ENCODE peak calls at places on chromosome 5, in five cellular contexts. One of them, this sample, is unnamed.

GRCh38 chr5:1997640-1998347 is 115.1 kb upstream of the IRX4 start:
- DNase-seq in IMR-90: no peak
- DNase-seq in neuronal stem cell: no peak
- DNase-seq in mesendoderm: no peak
- DNase-seq in H1: no peak
- DNase-seq in this sample: no peak

GRCh38 chr5:68459093-68459492 is 243.5 kb downstream of the PIK3R1 start:
- DNase-seq in IMR-90: no peak
- DNase-seq in neuronal stem cell: no peak
- DNase-seq in mesendoderm: no peak
- DNase-seq in H1: no peak
- DNase-seq in this sample: no peak

GRCh38 chr5:133052317-133053175 is 733 bp downstream of the HSPA4 start:
- DNase-seq in IMR-90: peak; percentile 44
- DNase-seq in neuronal stem cell: no peak
- DNase-seq in mesendoderm: peak; percentile 71
- DNase-seq in H1: peak; percentile 64
- DNase-seq in this sample: peak; percentile 70

GRCh38 chr5:100683881-100684280 is 148.7 kb downstream of the FAM174A start:
- DNase-seq in IMR-90: no peak
- DNase-seq in neuronal stem cell: no peak
- DNase-seq in mesendoderm: no peak
- DNase-seq in H1: no peak
- DNase-seq in this sample: no peak

GRCh38 chr5:18745591-18745987 is 1111.3 kb downstream of the TAF11L14 start:
- DNase-seq in IMR-90: no peak
- DNase-seq in neuronal stem cell: no peak
- DNase-seq in mesendoderm: no peak
- DNase-seq in H1: no peak
- DNase-seq in this sample: peak; percentile 21

GRCh38 chr5:157198277-157199058 is 17.8 kb downstream of the ITK start:
- DNase-seq in IMR-90: no peak
- DNase-seq in neuronal stem cell: no peak
- DNase-seq in mesendoderm: no peak
- DNase-seq in H1: no peak
- DNase-seq in this sample: no peak

GRCh38 chr5:158869092-158869491 is 230.6 kb downstream of the EBF1 start:
- DNase-seq in IMR-90: no peak
- DNase-seq in neuronal stem cell: peak; percentile 66
- DNase-seq in mesendoderm: peak; percentile 35
- DNase-seq in H1: no peak
- DNase-seq in this sample: no peak

GRCh38 chr5:40437452-40437861 is 242.3 kb upstream of the PTGER4 start:
- DNase-seq in IMR-90: peak; percentile 87
- DNase-seq in neuronal stem cell: no peak
- DNase-seq in mesendoderm: peak; percentile 6
- DNase-seq in H1: no peak
- DNase-seq in this sample: peak; percentile 81

GRCh38 chr5:101590384-101590783 is 687.3 kb upstream of the ST8SIA4 start:
- DNase-seq in IMR-90: no peak
- DNase-seq in neuronal stem cell: no peak
- DNase-seq in mesendoderm: peak; percentile 45
- DNase-seq in H1: no peak
- DNase-seq in this sample: peak; percentile 2

GRCh38 chr5:172005708-172006377 is 595 bp downstream of the FBXW11 start:
- DNase-seq in IMR-90: no peak
- DNase-seq in neuronal stem cell: peak; percentile 37
- DNase-seq in mesendoderm: peak; percentile 71
- DNase-seq in H1: peak; percentile 65
- DNase-seq in this sample: no peak

GRCh38 chr5:147369742-147370374 is 135.0 kb downstream of the STK32A start:
- DNase-seq in IMR-90: peak; percentile 20
- DNase-seq in neuronal stem cell: no peak
- DNase-seq in mesendoderm: no peak
- DNase-seq in H1: no peak
- DNase-seq in this sample: no peak

GRCh38 chr5:159337291-159337974 is 7.1 kb upstream of the IL12B start:
- DNase-seq in IMR-90: peak; percentile 73
- DNase-seq in neuronal stem cell: no peak
- DNase-seq in mesendoderm: peak; percentile 12
- DNase-seq in H1: no peak
- DNase-seq in this sample: peak; percentile 80

GRCh38 chr5:64147849-64148441 is 17.7 kb upstream of the RNF180 start:
- DNase-seq in IMR-90: peak; percentile 24
- DNase-seq in neuronal stem cell: peak; percentile 51
- DNase-seq in mesendoderm: peak; percentile 77
- DNase-seq in H1: peak; percentile 74
- DNase-seq in this sample: peak; percentile 57

GRCh38 chr5:58940446-58940845 is 357.6 kb downstream of the RAB3C start:
- DNase-seq in IMR-90: peak; percentile 63
- DNase-seq in neuronal stem cell: no peak
- DNase-seq in mesendoderm: no peak
- DNase-seq in H1: no peak
- DNase-seq in this sample: no peak

GRCh38 chr5:11719888-11720481 is 184.3 kb downstream of the CTNND2 start:
- DNase-seq in IMR-90: no peak
- DNase-seq in neuronal stem cell: peak; percentile 56
- DNase-seq in mesendoderm: peak; percentile 86
- DNase-seq in H1: peak; percentile 73
- DNase-seq in this sample: peak; percentile 83

GRCh38 chr5:213803-214395 is 4.1 kb downstream of the CCDC127 start:
- DNase-seq in IMR-90: no peak
- DNase-seq in neuronal stem cell: no peak
- DNase-seq in mesendoderm: no peak
- DNase-seq in H1: no peak
- DNase-seq in this sample: no peak

GRCh38 chr5:68242743-68243142 is 27.2 kb downstream of the PIK3R1 start:
- DNase-seq in IMR-90: peak; percentile 65
- DNase-seq in neuronal stem cell: no peak
- DNase-seq in mesendoderm: no peak
- DNase-seq in H1: no peak
- DNase-seq in this sample: no peak

GRCh38 chr5:118529361-118530154 is 458.8 kb downstream of the DTWD2 start:
- DNase-seq in IMR-90: no peak
- DNase-seq in neuronal stem cell: no peak
- DNase-seq in mesendoderm: no peak
- DNase-seq in H1: no peak
- DNase-seq in this sample: no peak

GRCh38 chr5:88785396-88786216 is 97.4 kb downstream of the MEF2C start:
- DNase-seq in IMR-90: peak; percentile 93
- DNase-seq in neuronal stem cell: no peak
- DNase-seq in mesendoderm: peak; percentile 79
- DNase-seq in H1: no peak
- DNase-seq in this sample: peak; percentile 80

GRCh38 chr5:176609724-176610429 is at the start of gene GPRIN1:
- DNase-seq in IMR-90: peak; percentile 36
- DNase-seq in neuronal stem cell: peak; percentile 79
- DNase-seq in mesendoderm: peak; percentile 77
- DNase-seq in H1: peak; percentile 83
- DNase-seq in this sample: peak; percentile 77

GRCh38 chr5:38466444-38467189 is 89.8 kb downstream of the LIFR start:
- DNase-seq in IMR-90: no peak
- DNase-seq in neuronal stem cell: no peak
- DNase-seq in mesendoderm: no peak
- DNase-seq in H1: no peak
- DNase-seq in this sample: no peak
- H3K4me3 ChIP-seq in IMR-90: no peak overlapping the region
- H3K4me3 ChIP-seq in neuronal stem cell: no peak overlapping the region
- H3K4me3 ChIP-seq in mesendoderm: no peak overlapping the region
- H3K4me3 ChIP-seq in H1: no peak overlapping the region
- H3K4me3 ChIP-seq in this sample: no peak overlapping the region

GRCh38 chr5:149317281-149318048 is 27.8 kb upstream of the GRPEL2 start:
- DNase-seq in IMR-90: peak; percentile 58
- DNase-seq in neuronal stem cell: peak; percentile 26
- DNase-seq in mesendoderm: peak; percentile 52
- DNase-seq in H1: no peak
- DNase-seq in this sample: no peak
- H3K4ac ChIP-seq in IMR-90: peak overlapping the region; percentile 58
- H3K4ac ChIP-seq in neuronal stem cell: no peak overlapping the region
- H3K4ac ChIP-seq in mesendoderm: no peak overlapping the region
- H3K4ac ChIP-seq in H1: no peak overlapping the region
- H3K4ac ChIP-seq in this sample: no peak overlapping the region

GRCh38 chr5:16970260-16970659 is 34.2 kb upstream of the MYO10 start:
- DNase-seq in IMR-90: no peak
- DNase-seq in neuronal stem cell: no peak
- DNase-seq in mesendoderm: peak; percentile 55
- DNase-seq in H1: no peak
- DNase-seq in this sample: peak; percentile 4
- H4K8ac ChIP-seq in IMR-90: no peak overlapping the region
- H4K8ac ChIP-seq in neuronal stem cell: no peak overlapping the region
- H4K8ac ChIP-seq in mesendoderm: no peak overlapping the region
- H4K8ac ChIP-seq in H1: no peak overlapping the region
- H4K8ac ChIP-seq in this sample: no peak overlapping the region

GRCh38 chr5:173328896-173329369 is 719 bp upstream of the STC2 start:
- DNase-seq in IMR-90: peak; percentile 80
- DNase-seq in neuronal stem cell: no peak
- DNase-seq in mesendoderm: peak; percentile 94
- DNase-seq in H1: peak; percentile 78
- DNase-seq in this sample: peak; percentile 98

GRCh38 chr5:173330856-173331206 is 2.6 kb upstream of the STC2 start:
- DNase-seq in IMR-90: no peak
- DNase-seq in neuronal stem cell: no peak
- DNase-seq in mesendoderm: no peak
- DNase-seq in H1: no peak
- DNase-seq in this sample: no peak

GRCh38 chr5:173327948-173328895 is at the start of gene STC2:
- DNase-seq in IMR-90: peak; percentile 94
- DNase-seq in neuronal stem cell: peak; percentile 85
- DNase-seq in mesendoderm: peak; percentile 99
- DNase-seq in H1: peak; percentile 93
- DNase-seq in this sample: peak; percentile 91

GRCh38 chr5:173330151-173330855 is 2.1 kb upstream of the STC2 start:
- DNase-seq in IMR-90: no peak
- DNase-seq in neuronal stem cell: no peak
- DNase-seq in mesendoderm: peak; percentile 44
- DNase-seq in H1: no peak
- DNase-seq in this sample: no peak

DNA sequence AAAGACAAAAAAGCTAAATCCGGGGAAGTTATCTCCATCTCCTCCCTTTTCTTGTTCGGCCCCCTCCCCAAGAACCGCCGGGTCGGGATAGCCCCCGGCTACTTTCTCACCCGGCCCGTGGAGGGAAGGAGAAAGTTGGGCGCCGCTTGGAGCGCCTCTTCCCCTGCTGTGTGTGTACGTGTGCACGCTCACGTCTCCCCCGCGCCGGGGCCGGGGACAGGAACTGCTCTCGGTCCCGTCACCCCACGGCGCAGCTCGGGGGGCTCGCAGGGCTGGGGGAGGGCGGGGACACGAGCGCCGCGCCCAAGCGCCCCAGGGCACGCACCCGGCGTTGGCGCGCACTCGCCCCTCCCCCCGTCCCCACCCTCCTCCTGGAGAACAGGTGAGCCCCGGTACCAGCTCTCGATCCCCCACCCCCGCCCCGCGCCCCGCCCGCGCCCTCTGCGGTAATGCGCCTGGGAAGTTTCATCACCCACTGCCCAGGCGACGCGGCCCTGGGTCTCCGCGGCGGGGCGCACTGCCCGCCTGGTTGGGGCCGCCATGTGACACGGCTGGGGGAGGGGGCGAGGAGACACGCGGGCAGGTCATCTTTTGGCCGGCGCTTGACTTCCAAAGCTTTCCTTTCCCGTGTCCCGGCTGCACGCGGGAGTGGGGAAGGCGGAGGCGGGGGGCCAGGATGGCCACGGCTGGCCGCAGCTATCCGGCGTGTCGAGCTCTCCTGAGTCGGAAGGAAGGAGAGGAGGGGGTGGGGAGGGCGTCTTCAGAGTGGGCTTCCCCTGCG is 1.3 kb upstream of the STC2 start:
- DNase-seq in IMR-90: no peak
- DNase-seq in neuronal stem cell: no peak
- DNase-seq in mesendoderm: peak; percentile 89
- DNase-seq in H1: peak; percentile 80
- DNase-seq in this sample: peak; percentile 28
- H3K4me3 ChIP-seq in IMR-90: peak overlapping the region; percentile 89
- H3K4me3 ChIP-seq in neuronal stem cell: peak overlapping the region; percentile 52
- H3K4me3 ChIP-seq in mesendoderm: peak overlapping the region; percentile 55
- H3K4me3 ChIP-seq in H1: peak overlapping the region; percentile 90
- H3K4me3 ChIP-seq in this sample: peak overlapping the region; percentile 60

GRCh38 chr5:135263022-135263668 is 135.9 kb downstream of the MACROH2A1 start:
- DNase-seq in IMR-90: no peak
- DNase-seq in neuronal stem cell: no peak
- DNase-seq in mesendoderm: no peak
- DNase-seq in H1: no peak
- DNase-seq in this sample: peak; percentile 56
- H3K4ac ChIP-seq in IMR-90: peak overlapping the region; percentile 85
- H3K4ac ChIP-seq in neuronal stem cell: no peak overlapping the region
- H3K4ac ChIP-seq in mesendoderm: no peak overlapping the region
- H3K4ac ChIP-seq in H1: no peak overlapping the region
- H3K4ac ChIP-seq in this sample: no peak overlapping the region

This sample was measured in trophoblast cell.